ENCODE peak calls at places on chromosomes 13 and 19, in seven cellular contexts. O is small intestine, R is cardiac muscle cell, Q is Caco-2, A is mammary epithelial cell, Z is esophagus squamous epithelium, J is tibial nerve. F is an unnamed sample. For H3K4me1, the result is how much of the 10 kb centered on the place peaks cover.

GRCh38 chr13:46142692-46143238 is 37.9 kb upstream of the CPB2 start:
- DNase-seq in O (no peak), R (no peak), Q (no peak), A (no peak), Z (no peak), J (no peak), F (no peak)

GRCh38 chr19:53865523-53865917 is 2.2 kb upstream of the MYADM start:
- DNase-seq in O (no peak), R (no peak), Q (no peak), A (no peak), Z (no peak), J (no peak), F (no peak)

GRCh38 chr19:3783660-3784584 is 2.3 kb downstream of the MATK start:
- DNase-seq in O (no peak), R (no peak), Q (peak), A (no peak), Z (no peak), J (no peak), F (no peak)

GRCh38 chr13:32650705-32651311 is 64.6 kb downstream of the PDS5B start:
- DNase-seq in O (peak), R (peak), Q (peak), A (peak), Z (no peak), J (peak), F (peak)

GRCh38 chr13:19179916-19180315 is 1.7 kb downstream of the TUBA3C start:
- DNase-seq in O (no peak), R (no peak), Q (no peak), A (no peak), Z (no peak), J (no peak), F (no peak)

GRCh38 chr13:105518086-105518485 is 1017.4 kb downstream of the EFNB2 start:
- DNase-seq in O (no peak), R (no peak), Q (no peak), A (no peak), Z (no peak), J (no peak), F (peak)

GRCh38 chr19:7658219-7658686 is 10.6 kb upstream of the RETN start:
- DNase-seq in O (no peak), R (no peak), Q (no peak), A (no peak), Z (no peak), J (no peak), F (no peak)

GRCh38 chr13:98664047-98664446 is 87.1 kb upstream of the STK24 start:
- DNase-seq in O (no peak), R (peak), Q (no peak), A (peak), Z (no peak), J (no peak), F (peak)

GRCh38 chr13:109784590-109785140 is 1.7 kb downstream of the IRS2 start:
- DNase-seq in O (peak), R (peak), Q (peak), A (peak), Z (no peak), J (peak), F (peak)

GRCh38 chr19:8611890-8612806 is 1.6 kb upstream of the ADAMTS10 start:
- DNase-seq in O (no peak), R (peak), Q (no peak), A (no peak), Z (no peak), J (no peak), F (peak)

GRCh38 chr13:48908381-48909087 is 67.2 kb upstream of the FNDC3A start:
- DNase-seq in O (no peak), R (peak), Q (no peak), A (peak), Z (no peak), J (no peak), F (peak)

GRCh38 chr19:4456843-4457653 is 546 bp downstream of the UBXN6 start:
- DNase-seq in O (peak), R (peak), Q (peak), A (peak), Z (no peak), J (no peak), F (peak)

GRCh38 chr19:1469936-1470863 is 8.8 kb downstream of the C19orf25 start:
- DNase-seq in O (peak), R (no peak), Q (peak), A (no peak), Z (no peak), J (no peak), F (no peak)

GRCh38 chr13:46908511-46908910 is 11.7 kb upstream of the HTR2A start:
- DNase-seq in O (no peak), R (peak), Q (no peak), A (peak), Z (no peak), J (no peak), F (no peak)

DNA sequence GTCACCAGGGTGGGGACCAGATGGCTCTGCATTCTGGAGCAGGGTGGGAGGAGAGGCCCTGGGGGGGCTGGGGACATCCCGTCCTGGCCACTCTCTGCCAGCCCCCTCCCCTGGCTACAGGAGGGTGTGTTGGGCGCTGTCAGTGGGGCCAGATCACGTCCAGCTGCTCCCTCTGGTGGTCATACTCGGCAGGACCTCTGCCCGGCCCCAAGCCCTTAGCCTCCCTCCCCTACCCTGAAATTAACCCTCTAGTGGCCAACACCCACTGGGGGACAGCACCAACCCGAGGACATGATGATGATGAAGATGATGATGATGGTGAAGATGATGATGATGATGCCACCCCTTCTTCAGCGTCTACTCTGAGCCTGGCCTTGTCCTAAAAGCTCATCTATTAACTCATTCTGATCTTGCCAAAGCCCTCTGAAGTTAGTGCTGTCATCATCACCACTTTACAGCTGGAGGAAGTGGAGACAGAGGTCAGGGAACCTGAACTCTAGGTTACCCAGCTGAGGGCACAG is 590 bp upstream of the LGI4 start:
- DNase-seq in O (peak), R (peak), Q (peak), A (no peak), Z (no peak), J (peak), F (peak)
- H3K4me1 ChIP-seq in O (under half), R (under half), Q (under half), A (under half), Z (under half), J (under half), F (half or more)

GRCh38 chr13:34967851-34968562 is 25.9 kb downstream of the NBEA start:
- DNase-seq in O (peak), R (no peak), Q (no peak), A (peak), Z (no peak), J (no peak), F (no peak)

GRCh38 chr13:34971473-34971872 is 29.4 kb downstream of the NBEA start:
- DNase-seq in O (no peak), R (no peak), Q (no peak), A (no peak), Z (no peak), J (no peak), F (no peak)

GRCh38 chr13:34970961-34971360 is 28.9 kb downstream of the NBEA start:
- DNase-seq in O (no peak), R (no peak), Q (no peak), A (no peak), Z (no peak), J (no peak), F (no peak)
- H3K4me3 ChIP-seq in O (no peak), R (no peak), Q (no peak), A (no peak), Z (no peak), J (no peak), F (no peak)

GRCh38 chr19:45103625-45104319 is 10.8 kb downstream of the PPP1R37 start:
- DNase-seq in O (no peak), R (no peak), Q (peak), A (no peak), Z (no peak), J (no peak), F (no peak)
- H3K4me1 ChIP-seq in O (under half), R (under half), Q (under half), A (under half), Z (under half), J (under half), F (under half)

DNA sequence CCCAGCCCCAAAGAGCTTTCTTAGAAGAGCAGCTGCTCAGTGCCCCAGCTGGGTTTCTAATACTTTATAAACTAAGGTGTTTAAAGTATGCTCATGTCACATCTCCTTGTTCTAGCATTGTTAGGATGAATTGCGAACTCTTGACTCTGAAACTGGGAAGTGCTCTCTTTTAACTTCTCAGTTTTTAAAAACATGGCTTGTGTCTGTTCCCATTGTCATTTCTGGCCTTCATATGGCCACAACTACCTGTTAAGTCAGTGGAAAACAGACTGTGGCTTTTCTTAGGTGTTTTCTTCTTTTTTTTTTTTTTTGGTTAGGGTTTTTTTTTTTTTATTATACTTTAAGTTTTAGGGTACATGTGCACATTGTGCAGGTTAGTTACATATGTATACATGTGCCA is 164.7 kb downstream of the KCNRG start:
- DNase-seq in O (no peak), R (no peak), Q (no peak), A (no peak), Z (no peak), J (no peak), F (no peak)
- H3K4me3 ChIP-seq in O (no peak), R (no peak), Q (no peak), A (no peak), Z (no peak), J (no peak), F (no peak)

DNA sequence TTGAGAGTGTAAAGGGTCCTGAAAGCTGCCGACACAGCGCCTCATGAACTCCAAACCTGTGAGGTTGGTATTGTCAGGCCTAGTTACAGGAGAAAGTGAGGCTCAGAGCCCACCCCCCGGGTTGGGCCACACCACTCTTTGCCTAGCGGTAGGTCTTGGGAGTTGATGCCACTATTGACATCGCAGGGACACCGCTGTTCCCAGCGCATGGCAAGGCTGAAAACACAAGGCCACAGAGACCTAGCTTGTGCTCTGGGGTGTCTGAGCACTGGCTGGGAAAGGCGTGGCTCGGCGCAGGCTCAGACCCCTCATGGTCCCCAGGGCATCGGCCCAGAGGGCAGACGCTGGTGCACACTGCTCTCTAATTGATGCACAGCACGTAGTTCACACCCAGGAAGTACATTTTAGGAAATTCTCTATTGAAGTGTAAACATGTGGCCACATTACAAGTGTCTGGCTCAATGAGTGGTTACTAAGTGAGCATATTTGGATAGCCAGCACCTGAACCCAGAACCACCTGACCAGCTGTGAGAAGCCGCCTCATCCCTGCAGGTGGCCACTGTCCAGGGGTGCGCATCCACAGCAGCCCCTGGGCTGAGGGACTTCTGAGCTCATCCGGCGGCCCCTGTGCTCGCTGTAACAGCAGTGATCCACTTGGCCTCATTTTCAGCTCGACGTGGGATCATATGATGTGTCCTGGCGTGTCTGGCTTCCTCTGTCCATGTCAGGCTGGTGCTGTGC is 27.3 kb downstream of the UPF1 start:
- DNase-seq in O (no peak), R (no peak), Q (no peak), A (no peak), Z (no peak), J (no peak), F (no peak)
- H3K4me1 ChIP-seq in O (under half), R (under half), Q (under half), A (under half), Z (under half), J (under half), F (under half)

DNA sequence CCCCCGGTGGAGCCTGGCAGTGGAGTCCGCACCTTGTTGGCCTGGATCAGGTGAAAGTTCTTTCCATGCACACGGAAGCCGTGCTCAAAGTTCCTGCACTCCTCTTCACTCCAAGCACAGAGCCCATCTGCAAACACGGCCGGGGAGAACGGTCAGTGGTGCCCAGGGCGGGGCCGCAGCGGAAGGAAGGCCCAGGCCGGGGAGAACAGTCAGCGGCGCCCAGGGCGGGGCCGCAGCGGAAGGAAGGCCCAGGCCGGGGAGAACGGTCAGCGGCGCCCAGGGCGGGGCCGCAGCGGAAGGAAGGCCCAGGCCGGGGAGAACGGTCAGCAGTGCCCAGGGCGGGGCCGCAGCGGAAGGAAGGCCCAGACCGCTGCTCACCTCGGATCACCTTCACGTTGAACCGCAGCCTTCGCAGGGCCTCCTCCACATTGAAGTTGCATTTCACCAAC is 20.6 kb upstream of the PLPP2 start:
- DNase-seq in O (no peak), R (no peak), Q (no peak), A (no peak), Z (no peak), J (no peak), F (no peak)
- H3K4me3 ChIP-seq in O (no peak), R (no peak), Q (no peak), A (no peak), Z (no peak), J (no peak), F (no peak)